ENCODE peak calls at places on chromosomes 16 and 17, in six cellular contexts. One of them, this sample, is unnamed.

GRCh38 chr17:82805254-82805653 is 34.6 kb downstream of the ZNF750 start:
- DNase-seq in H1: no peak
- DNase-seq in IMR-90: no peak
- DNase-seq in mesenchymal stem cell: no peak
- DNase-seq in mesendoderm: no peak
- DNase-seq in neuronal stem cell: no peak
- DNase-seq in this sample: no peak

GRCh38 chr16:57725077-57725953 is 10.3 kb upstream of the KATNB1 start:
- DNase-seq in H1: no peak
- DNase-seq in IMR-90: no peak
- DNase-seq in mesenchymal stem cell: no peak
- DNase-seq in mesendoderm: no peak
- DNase-seq in neuronal stem cell: no peak
- DNase-seq in this sample: no peak

GRCh38 chr17:921161-921560 is 58.4 kb downstream of the NXN start:
- DNase-seq in H1: no peak
- DNase-seq in IMR-90: peak
- DNase-seq in mesenchymal stem cell: no peak
- DNase-seq in mesendoderm: no peak
- DNase-seq in neuronal stem cell: no peak
- DNase-seq in this sample: no peak

GRCh38 chr17:336110-337021 is 16.2 kb downstream of the RPH3AL start:
- DNase-seq in H1: no peak
- DNase-seq in IMR-90: no peak
- DNase-seq in mesenchymal stem cell: no peak
- DNase-seq in mesendoderm: peak
- DNase-seq in neuronal stem cell: no peak
- DNase-seq in this sample: no peak

GRCh38 chr16:29012913-29013641 is 28.2 kb downstream of the LAT start:
- DNase-seq in H1: no peak
- DNase-seq in IMR-90: peak
- DNase-seq in mesenchymal stem cell: no peak
- DNase-seq in mesendoderm: no peak
- DNase-seq in neuronal stem cell: no peak
- DNase-seq in this sample: no peak

GRCh38 chr16:46882304-46882939 is 1.7 kb upstream of the GPT2 start:
- DNase-seq in H1: no peak
- DNase-seq in IMR-90: no peak
- DNase-seq in mesenchymal stem cell: no peak
- DNase-seq in mesendoderm: no peak
- DNase-seq in neuronal stem cell: no peak
- DNase-seq in this sample: no peak

GRCh38 chr17:13601776-13602551 is at the start of gene HS3ST3A1:
- DNase-seq in H1: peak
- DNase-seq in IMR-90: peak
- DNase-seq in mesenchymal stem cell: peak
- DNase-seq in mesendoderm: peak
- DNase-seq in neuronal stem cell: peak
- DNase-seq in this sample: peak

GRCh38 chr16:82657239-82657638 is 30.5 kb downstream of the CDH13 start:
- DNase-seq in H1: no peak
- DNase-seq in IMR-90: peak
- DNase-seq in mesenchymal stem cell: peak
- DNase-seq in mesendoderm: no peak
- DNase-seq in neuronal stem cell: no peak
- DNase-seq in this sample: peak

GRCh38 chr17:38922538-38923291 is 2.7 kb upstream of the LASP1NB start:
- DNase-seq in H1: no peak
- DNase-seq in IMR-90: peak
- DNase-seq in mesenchymal stem cell: peak
- DNase-seq in mesendoderm: peak
- DNase-seq in neuronal stem cell: peak
- DNase-seq in this sample: no peak

GRCh38 chr16:11224894-11225676 is 30.9 kb downstream of the SOCS1 start:
- DNase-seq in H1: no peak
- DNase-seq in IMR-90: peak
- DNase-seq in mesenchymal stem cell: peak
- DNase-seq in mesendoderm: no peak
- DNase-seq in neuronal stem cell: no peak
- DNase-seq in this sample: no peak

GRCh38 chr16:72179592-72179991 is 7.6 kb upstream of the PMFBP1 start:
- DNase-seq in H1: no peak
- DNase-seq in IMR-90: no peak
- DNase-seq in mesenchymal stem cell: no peak
- DNase-seq in mesendoderm: no peak
- DNase-seq in neuronal stem cell: no peak
- DNase-seq in this sample: no peak

GRCh38 chr17:77365584-77366186 is 224.9 kb downstream of the SEC14L1 start:
- DNase-seq in H1: no peak
- DNase-seq in IMR-90: peak
- DNase-seq in mesenchymal stem cell: peak
- DNase-seq in mesendoderm: no peak
- DNase-seq in neuronal stem cell: no peak
- DNase-seq in this sample: no peak

GRCh38 chr17:61926831-61927210 is 961 bp downstream of the INTS2 start:
- DNase-seq in H1: no peak
- DNase-seq in IMR-90: peak
- DNase-seq in mesenchymal stem cell: peak
- DNase-seq in mesendoderm: no peak
- DNase-seq in neuronal stem cell: no peak
- DNase-seq in this sample: no peak

GRCh38 chr17:36650096-36650764 is 48.8 kb downstream of the MRM1 start:
- DNase-seq in H1: no peak
- DNase-seq in IMR-90: no peak
- DNase-seq in mesenchymal stem cell: no peak
- DNase-seq in mesendoderm: no peak
- DNase-seq in neuronal stem cell: no peak
- DNase-seq in this sample: no peak

GRCh38 chr16:67481561-67482259 is 753 bp upstream of the ATP6V0D1 start:
- DNase-seq in H1: no peak
- DNase-seq in IMR-90: peak
- DNase-seq in mesenchymal stem cell: no peak
- DNase-seq in mesendoderm: no peak
- DNase-seq in neuronal stem cell: no peak
- DNase-seq in this sample: peak

GRCh38 chr16:82649766-82650165 is 23.0 kb downstream of the CDH13 start:
- DNase-seq in H1: no peak
- DNase-seq in IMR-90: peak
- DNase-seq in mesenchymal stem cell: no peak
- DNase-seq in mesendoderm: no peak
- DNase-seq in neuronal stem cell: no peak
- DNase-seq in this sample: no peak

GRCh38 chr17:6496636-6497441 is 52.6 kb downstream of the PIMREG start:
- DNase-seq in H1: no peak
- DNase-seq in IMR-90: no peak
- DNase-seq in mesenchymal stem cell: no peak
- DNase-seq in mesendoderm: no peak
- DNase-seq in neuronal stem cell: no peak
- DNase-seq in this sample: no peak

GRCh38 chr16:58074657-58075056 is 49.1 kb downstream of the MMP15 start:
- DNase-seq in H1: no peak
- DNase-seq in IMR-90: no peak
- DNase-seq in mesenchymal stem cell: no peak
- DNase-seq in mesendoderm: no peak
- DNase-seq in neuronal stem cell: no peak
- DNase-seq in this sample: no peak

GRCh38 chr17:40664582-40665333 is at the start of gene KRT222:
- DNase-seq in H1: no peak
- DNase-seq in IMR-90: no peak
- DNase-seq in mesenchymal stem cell: no peak
- DNase-seq in mesendoderm: peak
- DNase-seq in neuronal stem cell: no peak
- DNase-seq in this sample: no peak

GRCh38 chr17:7894226-7894625 is 5.6 kb downstream of the CHD3 start:
- DNase-seq in H1: no peak
- DNase-seq in IMR-90: no peak
- DNase-seq in mesenchymal stem cell: no peak
- DNase-seq in mesendoderm: no peak
- DNase-seq in neuronal stem cell: no peak
- DNase-seq in this sample: no peak

GRCh38 chr17:80780381-80781187 is 211.1 kb upstream of the CHMP6 start:
- DNase-seq in H1: no peak
- DNase-seq in IMR-90: peak
- DNase-seq in mesenchymal stem cell: peak
- DNase-seq in mesendoderm: no peak
- DNase-seq in neuronal stem cell: no peak
- DNase-seq in this sample: peak

GRCh38 chr16:1134776-1135458 is 18.0 kb upstream of the CACNA1H start:
- DNase-seq in H1: no peak
- DNase-seq in IMR-90: no peak
- DNase-seq in mesenchymal stem cell: no peak
- DNase-seq in mesendoderm: no peak
- DNase-seq in neuronal stem cell: no peak
- DNase-seq in this sample: no peak

GRCh38 chr16:590875-591200 is 972 bp downstream of the RAB40C start:
- DNase-seq in H1: no peak
- DNase-seq in IMR-90: no peak
- DNase-seq in mesenchymal stem cell: no peak
- DNase-seq in mesendoderm: no peak
- DNase-seq in neuronal stem cell: no peak
- DNase-seq in this sample: no peak

GRCh38 chr16:25235991-25236390 is 19.2 kb downstream of the AQP8 start:
- DNase-seq in H1: no peak
- DNase-seq in IMR-90: peak
- DNase-seq in mesenchymal stem cell: no peak
- DNase-seq in mesendoderm: peak
- DNase-seq in neuronal stem cell: no peak
- DNase-seq in this sample: no peak

GRCh38 chr16:56617212-56618085 is 8.1 kb upstream of the MT1E start:
- DNase-seq in H1: no peak
- DNase-seq in IMR-90: peak
- DNase-seq in mesenchymal stem cell: peak
- DNase-seq in mesendoderm: no peak
- DNase-seq in neuronal stem cell: no peak
- DNase-seq in this sample: peak

GRCh38 chr17:49634487-49634865 is 43.4 kb downstream of the SPOP start:
- DNase-seq in H1: no peak
- DNase-seq in IMR-90: no peak
- DNase-seq in mesenchymal stem cell: no peak
- DNase-seq in mesendoderm: no peak
- DNase-seq in neuronal stem cell: no peak
- DNase-seq in this sample: no peak

GRCh38 chr17:79988163-79988971 is 47.3 kb downstream of the TBC1D16 start:
- DNase-seq in H1: no peak
- DNase-seq in IMR-90: peak
- DNase-seq in mesenchymal stem cell: peak
- DNase-seq in mesendoderm: no peak
- DNase-seq in neuronal stem cell: no peak
- DNase-seq in this sample: no peak

DNA sequence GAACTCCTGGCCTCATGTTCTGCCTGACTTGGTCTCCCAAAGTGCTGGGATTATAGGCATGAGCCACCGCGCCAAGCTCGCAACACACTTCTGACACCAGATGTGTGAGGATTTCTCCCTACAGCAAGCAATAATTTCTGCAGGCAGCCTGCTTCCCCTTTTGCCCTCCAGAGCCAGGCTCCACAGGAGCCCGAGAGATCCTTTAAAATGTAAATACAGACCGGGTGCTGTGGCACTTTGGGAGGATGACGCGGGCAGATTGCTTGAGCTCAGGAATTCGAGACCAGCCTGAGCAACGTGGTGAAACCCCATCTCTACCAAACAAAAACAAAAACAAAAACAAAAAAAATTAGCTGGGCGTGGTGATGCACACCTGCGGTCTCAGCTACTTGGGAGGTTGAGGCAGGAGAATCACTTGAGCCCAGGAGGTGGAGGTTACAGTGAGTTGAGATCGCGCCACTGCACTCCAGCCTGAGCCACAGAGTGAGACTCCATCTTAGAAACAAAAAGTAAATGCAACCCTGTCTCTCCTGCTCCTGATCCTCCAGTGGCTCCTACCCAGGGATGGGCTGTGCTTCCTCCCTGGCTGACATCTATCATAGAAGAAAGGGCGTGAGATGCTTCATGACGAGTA is 14.7 kb downstream of the C16orf96 start:
- DNase-seq in H1: peak
- DNase-seq in IMR-90: no peak
- DNase-seq in mesenchymal stem cell: peak
- DNase-seq in mesendoderm: peak
- DNase-seq in neuronal stem cell: no peak
- DNase-seq in this sample: no peak
- H2AK5ac ChIP-seq in H1: peak
- H2AK5ac ChIP-seq in IMR-90: no peak
- H2AK5ac ChIP-seq in mesenchymal stem cell: no peak
- H2AK5ac ChIP-seq in mesendoderm: no peak
- H2AK5ac ChIP-seq in neuronal stem cell: no peak
- H2AK5ac ChIP-seq in this sample: no peak

GRCh38 chr17:67548693-67549092 is 169.0 kb upstream of the NOL11 start:
- DNase-seq in H1: no peak
- DNase-seq in IMR-90: no peak
- DNase-seq in mesenchymal stem cell: no peak
- DNase-seq in mesendoderm: no peak
- DNase-seq in neuronal stem cell: no peak
- DNase-seq in this sample: no peak
- H2AK5ac ChIP-seq in H1: no peak
- H2AK5ac ChIP-seq in IMR-90: no peak
- H2AK5ac ChIP-seq in mesenchymal stem cell: no peak
- H2AK5ac ChIP-seq in mesendoderm: no peak
- H2AK5ac ChIP-seq in neuronal stem cell: no peak
- H2AK5ac ChIP-seq in this sample: no peak

GRCh38 chr16:52539197-52539596 is 7.7 kb downstream of the TOX3 start:
- DNase-seq in H1: no peak
- DNase-seq in IMR-90: no peak
- DNase-seq in mesenchymal stem cell: no peak
- DNase-seq in mesendoderm: no peak
- DNase-seq in neuronal stem cell: no peak
- DNase-seq in this sample: no peak
- H2AK5ac ChIP-seq in H1: peak
- H2AK5ac ChIP-seq in IMR-90: no peak
- H2AK5ac ChIP-seq in mesenchymal stem cell: no peak
- H2AK5ac ChIP-seq in mesendoderm: no peak
- H2AK5ac ChIP-seq in neuronal stem cell: no peak
- H2AK5ac ChIP-seq in this sample: no peak

GRCh38 chr17:17839792-17840707 is 3.3 kb upstream of the SREBF1 start:
- DNase-seq in H1: peak
- DNase-seq in IMR-90: peak
- DNase-seq in mesenchymal stem cell: peak
- DNase-seq in mesendoderm: peak
- DNase-seq in neuronal stem cell: peak
- DNase-seq in this sample: peak
- H2AK5ac ChIP-seq in H1: peak
- H2AK5ac ChIP-seq in IMR-90: peak
- H2AK5ac ChIP-seq in mesenchymal stem cell: peak
- H2AK5ac ChIP-seq in mesendoderm: peak
- H2AK5ac ChIP-seq in neuronal stem cell: peak
- H2AK5ac ChIP-seq in this sample: peak